ENCODE peak calls at places on chromosomes 4 and X, in five cellular contexts. L is K562, I is right atrium auricular region, H is ovary, A is psoas muscle. G is an unnamed sample.

GRCh38 chr4:8368061-8368481 is 72.5 kb downstream of the ACOX3 start:
- DNase-seq in L (no peak), I (no peak), H (no peak), A (peak; percentile 31), G (peak; percentile 63)

GRCh38 chr4:154119317-154119716 is 330.4 kb upstream of the SFRP2 start:
- DNase-seq in L (no peak), I (no peak), H (no peak), A (no peak), G (no peak)

GRCh38 chr4:109214622-109215350 is 87.7 kb downstream of the COL25A1 start:
- DNase-seq in L (no peak), I (no peak), H (no peak), A (no peak), G (no peak)

GRCh38 chr4:158996669-158997074 is 106.2 kb upstream of the RAPGEF2 start:
- DNase-seq in L (no peak), I (no peak), H (no peak), A (no peak), G (no peak)

GRCh38 chr4:138521809-138522208 is 279.7 kb upstream of the SLC7A11 start:
- DNase-seq in L (no peak), I (no peak), H (no peak), A (no peak), G (no peak)

GRCh38 chrX:75746891-75747639 is 38.0 kb downstream of the MAGEE2 start:
- DNase-seq in L (peak; percentile 4), I (no peak), H (peak; percentile 42), A (peak; percentile 63), G (peak; percentile 48)

GRCh38 chrX:13131511-13132137 is 87.2 kb upstream of the FAM9C start:
- DNase-seq in L (no peak), I (no peak), H (no peak), A (no peak), G (no peak)

GRCh38 chrX:44343412-44343942 is at the start of gene EFHC2:
- DNase-seq in L (peak; percentile 64), I (no peak), H (peak; percentile 65), A (peak; percentile 52), G (peak; percentile 48)

GRCh38 chr4:3484057-3484973 is 21.2 kb downstream of the DOK7 start:
- DNase-seq in L (no peak), I (peak; percentile 75), H (no peak), A (peak; percentile 95), G (peak; percentile 46)

GRCh38 chr4:97185233-97185632 is 958.0 kb downstream of the STPG2 start:
- DNase-seq in L (no peak), I (no peak), H (no peak), A (no peak), G (no peak)

DNA sequence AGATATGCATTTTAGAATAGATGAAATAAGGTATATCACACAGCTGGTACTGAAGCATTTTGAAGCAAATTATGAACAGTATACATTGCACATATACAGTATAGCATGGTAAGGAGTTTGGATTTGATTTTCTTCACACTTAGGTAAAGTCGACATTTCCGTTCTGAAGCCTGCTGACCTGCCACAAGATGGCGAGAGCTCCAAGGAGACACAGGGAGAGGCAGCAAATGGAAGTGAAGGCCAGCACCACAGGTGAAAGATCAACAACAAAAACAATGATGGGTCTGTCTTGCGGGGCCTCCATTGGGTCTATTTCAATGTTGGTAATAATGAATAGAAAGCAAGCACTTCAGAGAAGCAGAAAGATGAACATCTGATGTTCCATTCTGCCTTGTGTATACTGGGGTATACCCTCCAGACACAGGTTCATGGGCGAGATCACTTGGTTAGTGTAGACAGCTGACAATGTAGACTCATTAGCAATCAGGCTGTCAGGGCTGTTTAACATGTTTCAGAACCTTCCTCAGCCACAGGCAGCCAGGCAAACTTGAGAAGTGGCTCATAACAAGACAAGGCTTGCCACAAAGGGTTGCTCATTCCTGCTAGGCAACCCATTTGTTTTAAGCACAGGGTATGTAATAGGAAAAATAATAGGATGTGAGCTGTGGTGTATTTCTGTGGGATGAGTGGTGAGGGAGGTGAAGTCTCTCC is 21.4 kb upstream of the NOX1 start:
- DNase-seq in L (peak; percentile 50), I (no peak), H (no peak), A (no peak), G (peak; percentile 2)
- TF ChIP-seq CTCF in L (peak; percentile 52), I (no peak), H (no peak), A (peak; percentile 22), G (no peak)

GRCh38 chr4:152095701-152096070 is 334.9 kb upstream of the GATB start:
- DNase-seq in L (no peak), I (no peak), H (no peak), A (no peak), G (no peak)
- H3K27ac ChIP-seq in L (no peak overlapping the region), I (no peak overlapping the region), H (no peak overlapping the region), A (no peak overlapping the region), G (no peak overlapping the region)

GRCh38 chr4:89640620-89641366 is 196.2 kb downstream of the SNCA start:
- DNase-seq in L (peak; percentile 44), I (no peak), H (no peak), A (no peak), G (peak; percentile 31)
- TF ChIP-seq CTCF in L (peak; percentile 40), I (no peak), H (no peak), A (no peak), G (peak; percentile 45)

GRCh38 chrX:153526801-153527599 is 9.6 kb downstream of the ATP2B3 start:
- DNase-seq in L (no peak), I (no peak), H (no peak), A (no peak), G (no peak)

GRCh38 chrX:153525451-153525850 is 8.0 kb downstream of the ATP2B3 start:
- DNase-seq in L (no peak), I (no peak), H (no peak), A (no peak), G (no peak)

GRCh38 chrX:153524234-153524633 is 6.8 kb downstream of the ATP2B3 start:
- DNase-seq in L (no peak), I (no peak), H (no peak), A (no peak), G (no peak)

GRCh38 chrX:153523269-153523668 is 5.8 kb downstream of the ATP2B3 start:
- DNase-seq in L (no peak), I (no peak), H (no peak), A (no peak), G (no peak)

DNA sequence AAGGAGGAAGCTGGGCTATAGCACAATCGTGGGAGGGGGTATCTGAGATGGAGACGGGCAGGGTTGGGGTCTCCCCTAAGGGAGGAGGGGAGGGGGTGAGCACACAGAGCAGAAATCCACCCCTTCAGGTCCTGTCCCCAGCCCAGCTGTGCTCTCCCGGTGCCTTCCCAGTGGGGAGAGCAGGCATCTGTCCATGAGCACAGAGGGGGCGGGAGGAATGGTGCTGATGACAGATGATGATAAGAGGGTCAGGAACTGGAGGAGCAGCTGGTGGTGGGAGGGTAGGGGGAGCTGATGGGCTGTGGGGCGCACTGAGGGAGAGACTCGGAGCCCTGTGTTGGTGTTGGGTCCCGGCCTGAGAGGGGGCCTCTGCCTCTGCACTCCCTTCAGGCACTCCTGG is 8.6 kb downstream of the ATP2B3 start:
- DNase-seq in L (no peak), I (no peak), H (no peak), A (no peak), G (no peak)
- H3K27ac ChIP-seq in L (no peak overlapping the region), I (no peak overlapping the region), H (no peak overlapping the region), A (no peak overlapping the region), G (no peak overlapping the region)

GRCh38 chr4:890036-890695 is 42.0 kb downstream of the GAK start:
- DNase-seq in L (no peak), I (no peak), H (no peak), A (no peak), G (no peak)

GRCh38 chr4:889516-889915 is 42.6 kb downstream of the GAK start:
- DNase-seq in L (no peak), I (no peak), H (no peak), A (no peak), G (no peak)

GRCh38 chr4:892780-893179 is 39.3 kb downstream of the GAK start:
- DNase-seq in L (no peak), I (no peak), H (no peak), A (no peak), G (no peak)

GRCh38 chr4:893276-893994 is 38.7 kb downstream of the GAK start:
- DNase-seq in L (no peak), I (no peak), H (no peak), A (no peak), G (no peak)

DNA sequence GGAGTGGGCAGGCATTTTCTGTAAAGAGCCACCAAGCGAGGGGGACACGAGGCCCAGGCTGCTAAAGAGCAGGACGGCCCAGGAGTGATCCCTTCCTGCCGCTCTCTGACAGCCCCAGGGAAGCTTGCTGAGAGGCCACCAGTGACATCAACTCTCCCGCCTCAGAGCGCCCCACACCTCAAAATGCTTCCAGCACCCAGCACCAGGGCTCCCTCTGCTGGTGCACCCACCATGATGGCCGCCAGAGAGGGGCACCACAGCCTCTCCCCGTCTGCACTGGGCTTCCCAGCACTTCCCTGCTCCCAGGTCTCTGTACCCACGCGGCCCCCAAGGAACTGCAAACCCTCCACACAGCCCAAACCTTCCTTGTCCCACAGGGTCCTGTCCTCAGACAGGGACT is 40.4 kb downstream of the GAK start:
- DNase-seq in L (peak; percentile 29), I (no peak), H (no peak), A (no peak), G (no peak)
- TF ChIP-seq CTCF in L (peak; percentile 45), I (no peak), H (no peak), A (no peak), G (no peak)

GRCh38 chr4:25351777-25352421 is 25.2 kb upstream of the ANAPC4 start:
- DNase-seq in L (no peak), I (no peak), H (no peak), A (no peak), G (no peak)
- H3K27ac ChIP-seq in L (no peak overlapping the region), I (no peak overlapping the region), H (no peak overlapping the region), A (no peak overlapping the region), G (no peak overlapping the region)

GRCh38 chr4:28357985-28358384 is 1497.3 kb downstream of the STIM2 start:
- DNase-seq in L (no peak), I (no peak), H (no peak), A (no peak), G (no peak)
- TF ChIP-seq CTCF in L (no peak), I (no peak), H (no peak), A (no peak), G (no peak)